ENCODE peak calls at places on chromosomes 3 and 15, in four cellular contexts. E is spleen, P is pancreas, W is GM12878. C is an unnamed sample.

GRCh38 chr15:58423858-58424608 is 7.8 kb upstream of the LIPC start:
- DNase-seq in W (no peak), P (no peak), E (no peak), C (no peak)

GRCh38 chr3:9043063-9043462 is 79.8 kb upstream of the RAD18 start:
- DNase-seq in W (no peak), E (no peak), P (no peak), C (no peak)

GRCh38 chr3:112813723-112814171 is 32.9 kb downstream of the CD200R1L start:
- DNase-seq in E (peak; percentile 79), W (peak; percentile 69), P (no peak), C (peak; percentile 51)

GRCh38 chr3:25664066-25664809 is 469 bp downstream of the TOP2B start:
- DNase-seq in E (peak; percentile 95), W (no peak), P (peak; percentile 78), C (peak; percentile 83)

GRCh38 chr3:184663756-184664155 is 48.1 kb downstream of the MAGEF1 start:
- DNase-seq in W (no peak), P (no peak), E (no peak), C (no peak)

GRCh38 chr3:184156522-184156955 is 1.4 kb downstream of the DVL3 start:
- DNase-seq in W (no peak), P (no peak), E (peak; percentile 77), C (no peak)

GRCh38 chr3:59046839-59047238 is 3.0 kb downstream of the CFAP20DC start:
- DNase-seq in E (no peak), W (no peak), P (no peak), C (no peak)

GRCh38 chr3:170414202-170414663 is 4.4 kb upstream of the CLDN11 start:
- DNase-seq in W (peak; percentile 13), P (no peak), E (no peak), C (no peak)

GRCh38 chr15:37618368-37618767 is 316.1 kb upstream of the TMCO5A start:
- DNase-seq in E (no peak), P (no peak), W (no peak), C (no peak)

GRCh38 chr3:16311960-16312451 is 47.0 kb downstream of the OXNAD1 start:
- DNase-seq in W (no peak), E (no peak), P (no peak), C (no peak)

GRCh38 chr3:38555926-38556325 is 59.8 kb downstream of the EXOG start:
- DNase-seq in W (no peak), E (peak; percentile 36), P (no peak), C (peak; percentile 17)

GRCh38 chr3:57080171-57080570 is 19.7 kb downstream of the SPATA12 start:
- DNase-seq in W (no peak), P (no peak), E (no peak), C (no peak)

GRCh38 chr3:14523792-14524191 is 16.4 kb downstream of the GRIP2 start:
- DNase-seq in W (no peak), E (no peak), P (no peak), C (no peak)

GRCh38 chr15:41691471-41691870 is 31.3 kb downstream of the MGA start:
- DNase-seq in W (no peak), P (no peak), E (no peak), C (no peak)
- H3K4me1 ChIP-seq in W (peaks cover 10% of the 10 kb centered on the region), P (peaks cover 14% of the 10 kb centered on the region), E (peaks cover 34% of the 10 kb centered on the region), C (peaks cover 35% of the 10 kb centered on the region)

GRCh38 chr3:95302044-95302443 is 1239.2 kb downstream of the NSUN3 start:
- DNase-seq in E (no peak), P (no peak), W (no peak), C (no peak)

DNA sequence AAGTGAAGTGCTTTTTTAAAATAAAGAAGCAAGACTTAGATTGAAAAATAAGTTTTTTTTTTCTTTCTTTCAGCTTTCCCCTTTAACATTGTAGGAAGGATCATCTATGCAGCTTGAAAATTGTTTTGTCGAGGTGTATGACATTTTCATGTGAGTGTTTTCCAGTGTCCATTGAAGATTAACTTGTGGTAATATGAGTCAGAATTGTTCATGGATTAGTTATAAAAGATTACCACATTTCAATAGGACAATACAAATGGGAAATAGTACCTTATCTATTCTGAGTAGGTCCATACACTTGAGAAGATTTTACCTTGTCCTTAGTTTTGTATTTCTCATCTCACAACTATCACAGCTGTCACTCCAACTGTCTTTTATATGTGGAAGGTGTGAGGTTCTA is 1234.7 kb downstream of the NSUN3 start:
- DNase-seq in W (no peak), E (no peak), P (no peak), C (no peak)
- H3K27ac ChIP-seq in W (no peak overlapping the region), E (no peak overlapping the region), P (no peak overlapping the region), C (no peak overlapping the region)

GRCh38 chr3:110016235-110016634 is 678.9 kb upstream of the DPPA4 start:
- DNase-seq in W (no peak), E (no peak), P (no peak), C (no peak)
- H3K4me3 ChIP-seq in W (no peak overlapping the region), E (no peak overlapping the region), P (no peak overlapping the region), C (no peak overlapping the region)

GRCh38 chr3:187044206-187044605 is 95.1 kb downstream of the RPL39L start:
- DNase-seq in W (no peak), E (no peak), P (no peak), C (no peak)

GRCh38 chr3:187044871-187045552 is 94.3 kb downstream of the RPL39L start:
- DNase-seq in P (no peak), E (no peak), W (no peak), C (no peak)

GRCh38 chr3:187049462-187050101 is 89.7 kb downstream of the RPL39L start:
- DNase-seq in E (no peak), P (no peak), W (no peak), C (no peak)

GRCh38 chr3:187042874-187043458 is 96.3 kb downstream of the RPL39L start:
- DNase-seq in W (no peak), P (no peak), E (no peak), C (no peak)

GRCh38 chr3:187046033-187046432 is 93.3 kb downstream of the RPL39L start:
- DNase-seq in E (no peak), P (no peak), W (no peak), C (no peak)
- H3K4me1 ChIP-seq in E (peaks cover 42% of the 10 kb centered on the region), P (peaks cover 12% of the 10 kb centered on the region), W (peaks cover 32% of the 10 kb centered on the region), C (peaks cover 37% of the 10 kb centered on the region)

GRCh38 chr15:100096700-100097099 is 245.1 kb downstream of the ADAMTS17 start:
- DNase-seq in E (peak; percentile 19), P (no peak), W (no peak), C (no peak)

GRCh38 chr15:100093211-100094126 is 248.3 kb downstream of the ADAMTS17 start:
- DNase-seq in P (no peak), W (no peak), E (peak; percentile 37), C (no peak)

GRCh38 chr15:100095896-100096600 is 245.7 kb downstream of the ADAMTS17 start:
- DNase-seq in W (no peak), E (peak; percentile 52), P (no peak), C (no peak)

GRCh38 chr15:100092034-100092433 is 249.7 kb downstream of the ADAMTS17 start:
- DNase-seq in P (no peak), E (peak; percentile 10), W (no peak), C (no peak)

DNA sequence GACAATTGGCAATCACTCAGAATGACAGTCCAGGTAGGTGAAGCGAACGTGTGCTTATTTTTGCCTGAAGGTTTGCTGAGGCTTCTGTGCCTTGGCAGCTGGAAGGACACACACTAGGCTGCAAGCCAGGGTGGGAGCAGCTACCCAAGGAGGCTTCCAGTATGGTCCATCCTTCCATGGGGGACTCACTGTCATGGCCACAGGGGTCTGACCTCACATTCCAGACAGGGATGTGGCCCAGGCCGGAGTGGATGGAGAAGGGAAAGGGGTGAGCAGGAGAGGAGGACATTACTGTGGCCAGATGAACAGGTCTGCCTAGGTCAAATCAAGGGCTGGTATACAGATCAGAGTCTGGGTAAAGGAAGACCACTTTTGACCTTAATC is 247.7 kb downstream of the ADAMTS17 start:
- DNase-seq in P (no peak), E (peak; percentile 47), W (no peak), C (no peak)
- H3K27ac ChIP-seq in P (no peak overlapping the region), E (no peak overlapping the region), W (no peak overlapping the region), C (no peak overlapping the region)

GRCh38 chr15:84081391-84082168 is 154.0 kb upstream of the GOLGA6L4 start:
- DNase-seq in P (no peak), E (no peak), W (no peak), C (no peak)
- H3K4me3 ChIP-seq in P (no peak overlapping the region), E (no peak overlapping the region), W (no peak overlapping the region), C (no peak overlapping the region)

GRCh38 chr15:91949361-91949760 is 95.9 kb downstream of the SLCO3A1 start:
- DNase-seq in W (no peak), E (no peak), P (no peak), C (no peak)
- H3K4me1 ChIP-seq in W (no peaks in the 10 kb centered on the region), E (peaks cover 30% of the 10 kb centered on the region), P (peaks cover 13% of the 10 kb centered on the region), C (peaks cover 71% of the 10 kb centered on the region)

GRCh38 chr3:10928961-10929471 is 63.5 kb upstream of the SLC6A1 start:
- DNase-seq in P (no peak), E (peak; percentile 64), W (no peak), C (no peak)

GRCh38 chr3:10926441-10926830 is 66.1 kb upstream of the SLC6A1 start:
- DNase-seq in E (peak; percentile 60), P (no peak), W (no peak), C (no peak)

GRCh38 chr3:10928396-10928960 is 64.1 kb upstream of the SLC6A1 start:
- DNase-seq in W (no peak), E (peak; percentile 16), P (no peak), C (no peak)

GRCh38 chr3:10926831-10927521 is 65.6 kb upstream of the SLC6A1 start:
- DNase-seq in W (no peak), P (no peak), E (no peak), C (no peak)

DNA sequence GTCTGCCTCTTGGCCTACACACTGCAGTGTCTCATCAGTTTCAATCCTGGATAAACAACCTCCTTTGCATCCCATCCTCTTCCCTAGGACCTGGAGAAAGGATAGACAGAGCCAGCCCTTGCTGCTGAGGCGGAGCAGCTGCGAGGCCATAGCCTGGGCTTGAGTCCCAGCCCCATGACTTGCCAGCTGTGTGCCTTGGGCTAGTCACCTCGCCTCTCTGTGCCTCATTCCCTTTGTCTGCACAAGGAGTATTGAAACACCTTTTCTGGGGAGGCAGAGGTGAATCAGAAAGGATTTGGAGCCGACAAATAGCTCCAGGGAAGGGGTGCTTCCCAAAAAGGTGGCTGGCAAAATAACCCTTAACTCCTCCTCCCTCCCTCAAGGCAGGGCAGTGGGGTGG is 65.0 kb upstream of the SLC6A1 start:
- DNase-seq in W (no peak), P (no peak), E (peak; percentile 56), C (no peak)
- H3K27ac ChIP-seq in W (no peak overlapping the region), P (no peak overlapping the region), E (no peak overlapping the region), C (no peak overlapping the region)

GRCh38 chr3:193998628-193999027 is 137.3 kb upstream of the HES1 start:
- DNase-seq in P (no peak), W (no peak), E (no peak), C (no peak)
- H3K4me3 ChIP-seq in P (no peak overlapping the region), W (no peak overlapping the region), E (no peak overlapping the region), C (no peak overlapping the region)

C was measured in lower lobe of right lung.